ENCODE peak calls at places on chromosomes 12 and 14, in ten cellular contexts. W is activated CD4-positive, CD25-positive, alpha-beta regulatory T cell; O is stimulated activated CD4-positive, alpha-beta T cell treated with anti-CD3 and anti-CD28 coated beads, Interleukin-1b, Interleukin-23, amount 100 ng/mL, for 4 hours; U is bronchial epithelial cell; H is cerebellar cortex; X is HTR-8/SVneo; S is astrocyte of the cerebellum; Q is activated CD8-positive, alpha-beta memory T cell treated with anti-CD3 and anti-CD28 coated beads for 4 hours; V is neural progenitor cell; K is Ammon's horn. M is an unnamed sample.

GRCh38 chr14:51921026-51921425 is 60.6 kb downstream of the GNG2 start:
- DNase-seq in S (no peak), K (no peak), U (no peak), H (no peak), V (no peak), X (no peak), O (no peak), W (no peak), Q (no peak), M (no peak)

GRCh38 chr12:121053706-121054105 is 14.7 kb upstream of the OASL start:
- DNase-seq in U (no peak), W (no peak), V (no peak), S (no peak), H (no peak), K (no peak), X (no peak), Q (no peak), O (no peak), M (no peak)

GRCh38 chr14:83838221-83838620 is 1691.7 kb upstream of the FLRT2 start:
- DNase-seq in U (no peak), Q (no peak), X (no peak), K (no peak), W (no peak), O (no peak), V (no peak), H (no peak), S (no peak), M (no peak)

GRCh38 chr14:22918519-22918808 is 485 bp downstream of the RBM23 start:
- DNase-seq in O (no peak), H (no peak), K (no peak), Q (no peak), W (no peak), X (no peak), U (no peak), V (no peak), S (no peak), M (no peak)

GRCh38 chr12:51932218-51933076 is 19.1 kb upstream of the ACVR1B start:
- DNase-seq in W (no peak), V (no peak), K (no peak), X (no peak), S (no peak), O (no peak), Q (no peak), H (no peak), U (no peak), M (no peak)

GRCh38 chr12:59452259-59452658 is 143.6 kb upstream of the SLC16A7 start:
- DNase-seq in X (peak; percentile 7), V (no peak), H (no peak), O (no peak), Q (no peak), W (no peak), K (no peak), S (no peak), U (peak; percentile 89), M (no peak)

GRCh38 chr14:84225243-84225642 is 1304.7 kb upstream of the FLRT2 start:
- DNase-seq in V (no peak), U (no peak), S (no peak), Q (no peak), X (no peak), K (peak; percentile 2), W (no peak), O (no peak), H (peak; percentile 27), M (no peak)

GRCh38 chr12:121278450-121279375 is 17.8 kb downstream of the CAMKK2 start:
- DNase-seq in K (peak; percentile 30), V (no peak), Q (no peak), W (no peak), U (no peak), S (peak; percentile 16), O (no peak), X (no peak), H (peak; percentile 16), M (no peak)

GRCh38 chr12:94704452-94704871 is 54.1 kb upstream of the TMCC3 start:
- DNase-seq in K (no peak), U (peak; percentile 93), X (no peak), S (peak; percentile 57), H (no peak), V (no peak), Q (no peak), W (no peak), O (no peak), M (no peak)

GRCh38 chr12:51056242-51056641 is 8.1 kb downstream of the LETMD1 start:
- DNase-seq in U (peak; percentile 95), H (no peak), O (no peak), X (no peak), V (no peak), Q (no peak), K (no peak), W (no peak), S (no peak), M (no peak)

GRCh38 chr12:65634626-65635331 is 189.5 kb upstream of the HMGA2 start:
- DNase-seq in W (no peak), Q (no peak), U (peak; percentile 95), H (no peak), O (no peak), X (no peak), S (no peak), K (no peak), V (no peak), M (no peak)

GRCh38 chr12:105445261-105446015 is 114.9 kb downstream of the C12orf75 start:
- DNase-seq in W (no peak), U (peak; percentile 45), H (peak; percentile 24), Q (no peak), K (no peak), V (peak; percentile 48), O (no peak), S (no peak), X (peak; percentile 45), M (no peak)

GRCh38 chr14:44820230-44820964 is 141.3 kb downstream of the KLHL28 start:
- DNase-seq in Q (no peak), X (no peak), S (no peak), W (no peak), K (no peak), O (no peak), H (no peak), V (peak; percentile 83), U (no peak), M (no peak)

GRCh38 chr12:42962384-42962783 is 372.8 kb upstream of the PRICKLE1 start:
- DNase-seq in H (no peak), K (no peak), S (no peak), V (no peak), O (no peak), X (no peak), W (no peak), U (no peak), Q (no peak), M (no peak)

GRCh38 chr14:59297070-59297766 is 108.8 kb downstream of the DAAM1 start:
- DNase-seq in X (no peak), S (no peak), K (no peak), V (no peak), H (no peak), Q (no peak), W (no peak), O (no peak), U (no peak), M (no peak)

M was measured in central memory CD8-positive, alpha-beta T cell.